ENCODE peak calls at places on chromosomes 3 and 15, in five cellular contexts. R is fibroblast of lung; Y is psoas muscle; H is dorsolateral prefrontal cortex; A is effector memory CD4-positive, alpha-beta T cell. E is an unnamed sample.

GRCh38 chr3:52934626-52935530 is 37.5 kb upstream of the STIMATE start:
- DNase-seq in A (peak; percentile 17), Y (peak; percentile 24), H (peak; percentile 51), R (peak; percentile 67), E (no peak)

GRCh38 chr15:57045741-57046382 is 127.4 kb downstream of the TCF12 start:
- DNase-seq in H (no peak), A (no peak), R (no peak), Y (no peak), E (no peak)

GRCh38 chr3:101638262-101638745 is 38.6 kb downstream of the ZBTB11 start:
- DNase-seq in A (no peak), R (no peak), H (no peak), Y (no peak), E (no peak)

GRCh38 chr15:77335298-77335697 is 84.6 kb downstream of the PEAK1 start:
- DNase-seq in Y (no peak), R (peak; percentile 11), A (no peak), H (no peak), E (no peak)

GRCh38 chr3:98553751-98554150 is 22.0 kb downstream of the GPR15 start:
- DNase-seq in H (no peak), R (no peak), A (no peak), Y (no peak), E (no peak)

GRCh38 chr15:99424978-99425665 is 140.7 kb upstream of the MEF2A start:
- DNase-seq in A (no peak), R (peak; percentile 90), Y (no peak), H (peak; percentile 37), E (no peak)

GRCh38 chr3:161560006-161560637 is 63.5 kb downstream of the OTOL1 start:
- DNase-seq in H (peak; percentile 57), A (no peak), R (peak; percentile 61), Y (no peak), E (peak; percentile 53)

GRCh38 chr3:10753964-10754363 is 62.1 kb upstream of the SLC6A11 start:
- DNase-seq in Y (peak; percentile 27), R (peak; percentile 24), A (no peak), H (no peak), E (no peak)

GRCh38 chr3:194736277-194736895 is 50.7 kb downstream of the FAM43A start:
- DNase-seq in H (no peak), R (no peak), A (no peak), Y (no peak), E (no peak)

GRCh38 chr3:179603831-179604230 is 607 bp downstream of the MRPL47 start:
- DNase-seq in R (no peak), H (no peak), A (no peak), Y (no peak), E (no peak)

GRCh38 chr3:24156466-24156865 is 211.4 kb downstream of the NR1D2 start:
- DNase-seq in R (no peak), Y (no peak), A (no peak), H (no peak), E (no peak)

GRCh38 chr15:32685576-32685975 is 32.2 kb upstream of the GREM1 start:
- DNase-seq in R (no peak), Y (no peak), A (no peak), H (no peak), E (no peak)

GRCh38 chr3:133833267-133833666 is 27.7 kb downstream of the SRPRB start:
- DNase-seq in Y (no peak), A (no peak), H (no peak), R (no peak), E (no peak)

GRCh38 chr15:84034831-84035753 is 200.5 kb upstream of the GOLGA6L4 start:
- DNase-seq in A (no peak), R (peak; percentile 71), H (no peak), Y (no peak), E (no peak)

GRCh38 chr15:28947241-28947674 is 61.5 kb downstream of the APBA2 start:
- DNase-seq in Y (no peak), R (no peak), H (no peak), A (no peak), E (no peak)

GRCh38 chr3:157606392-157607197 is 103.4 kb upstream of the VEPH1 start:
- DNase-seq in H (peak; percentile 66), Y (peak; percentile 40), A (peak; percentile 5), R (peak; percentile 68), E (peak; percentile 56)

GRCh38 chr3:69178838-69179739 is 56.7 kb upstream of the LMOD3 start:
- DNase-seq in H (no peak), R (no peak), A (no peak), Y (no peak), E (no peak)

GRCh38 chr3:46549989-46550388 is 16.1 kb downstream of the LRRC2 start:
- DNase-seq in H (no peak), R (no peak), Y (no peak), A (no peak), E (no peak)

GRCh38 chr15:33729648-33730047 is 238.6 kb upstream of the CHRM5 start:
- DNase-seq in A (no peak), H (no peak), Y (no peak), R (peak; percentile 22), E (no peak)

GRCh38 chr3:105293441-105293840 is 73.3 kb upstream of the ALCAM start:
- DNase-seq in H (no peak), Y (no peak), R (no peak), A (no peak), E (no peak)

GRCh38 chr3:4409415-4409814 is 57.7 kb downstream of the SUMF1 start:
- DNase-seq in Y (no peak), H (no peak), A (no peak), R (no peak), E (no peak)

GRCh38 chr3:10322355-10322715 is 1.4 kb upstream of the SEC13 start:
- DNase-seq in R (no peak), A (no peak), H (no peak), Y (no peak), E (no peak)

GRCh38 chr3:5607581-5607980 is 420.1 kb downstream of the EDEM1 start:
- DNase-seq in H (no peak), Y (no peak), A (no peak), R (no peak), E (no peak)

GRCh38 chr15:63974036-63974435 is 72.2 kb downstream of the DAPK2 start:
- DNase-seq in A (no peak), H (no peak), Y (no peak), R (no peak), E (no peak)

GRCh38 chr15:59160880-59161593 is 45.6 kb upstream of the LDHAL6B start:
- DNase-seq in H (peak; percentile 63), R (peak; percentile 44), A (peak; percentile 3), Y (no peak), E (no peak)

GRCh38 chr3:99614768-99615167 is 23.6 kb upstream of the COL8A1 start:
- DNase-seq in R (no peak), H (no peak), A (no peak), Y (no peak), E (no peak)

GRCh38 chr3:120561251-120562045 is 34.7 kb upstream of the NDUFB4 start:
- DNase-seq in A (peak; percentile 45), Y (peak; percentile 65), R (peak; percentile 77), H (peak; percentile 77), E (no peak)

GRCh38 chr15:70490838-70491155 is 272.6 kb downstream of the UACA start:
- DNase-seq in H (no peak), Y (no peak), A (no peak), R (no peak), E (no peak)
- H3K27ac ChIP-seq in H (no peak overlapping the region), Y (no peak overlapping the region), A (no peak overlapping the region), R (no peak overlapping the region), E (no peak overlapping the region)

DNA sequence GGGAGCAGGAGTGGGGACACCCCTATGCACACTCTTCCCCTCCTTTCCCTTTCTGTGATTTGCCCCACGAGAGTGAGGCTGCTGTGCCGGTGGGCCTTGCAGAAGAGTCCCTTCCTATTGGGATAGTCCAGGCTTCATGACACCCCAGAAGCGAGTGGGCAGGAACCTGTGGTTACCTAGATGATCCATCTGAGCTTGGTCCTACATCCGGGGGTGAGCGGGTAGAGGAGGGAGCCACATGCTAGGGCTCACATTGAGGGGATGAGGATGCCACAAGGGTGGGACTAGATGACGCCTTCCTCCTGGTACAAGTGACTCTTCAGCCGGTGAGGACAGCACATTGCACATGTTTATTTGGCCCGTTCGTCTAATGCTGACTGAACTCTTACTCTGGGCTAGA is 43.1 kb upstream of the ADPGK start:
- DNase-seq in R (no peak), A (no peak), H (no peak), Y (no peak), E (no peak)
- H3K27ac ChIP-seq in R (no peak overlapping the region), A (no peak overlapping the region), H (no peak overlapping the region), Y (peak overlapping the region; percentile 58), E (no peak overlapping the region)

GRCh38 chr3:128334086-128334650 is 132.5 kb downstream of the DNAJB8 start:
- DNase-seq in H (peak; percentile 32), R (no peak), Y (no peak), A (no peak), E (peak; percentile 33)
- H3K27ac ChIP-seq in H (no peak overlapping the region), R (no peak overlapping the region), Y (no peak overlapping the region), A (no peak overlapping the region), E (no peak overlapping the region)

GRCh38 chr3:172158741-172159140 is 119.4 kb downstream of the FNDC3B start:
- DNase-seq in A (no peak), R (no peak), H (no peak), Y (no peak), E (no peak)
- H3K27ac ChIP-seq in A (no peak overlapping the region), R (no peak overlapping the region), H (no peak overlapping the region), Y (no peak overlapping the region), E (peak overlapping the region; percentile 4)

DNA sequence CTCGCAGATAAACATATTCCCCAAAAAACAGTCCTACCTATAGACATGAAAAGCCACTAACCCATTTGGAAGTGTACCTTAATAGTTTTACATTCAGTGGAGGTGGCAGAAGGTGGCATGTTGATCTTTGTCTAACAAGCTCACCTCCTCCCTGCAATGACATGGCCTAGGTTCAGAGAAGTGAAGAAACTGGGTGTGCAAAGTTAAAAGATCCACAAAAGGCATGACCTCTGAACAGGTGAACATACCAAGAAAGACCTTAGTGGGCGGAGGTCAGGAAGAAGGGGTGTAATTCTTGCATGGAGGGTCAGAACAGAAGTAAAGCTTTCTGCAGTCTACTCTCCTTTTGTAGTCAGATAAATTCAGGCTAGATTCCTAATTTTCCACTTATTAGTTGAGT is 822 bp downstream of the MRPL3 start:
- DNase-seq in R (no peak), Y (no peak), A (no peak), H (no peak), E (no peak)
- H3K27ac ChIP-seq in R (peak overlapping the region; percentile 78), Y (peak overlapping the region; percentile 85), A (peak overlapping the region; percentile 68), H (no peak overlapping the region), E (no peak overlapping the region)

DNA sequence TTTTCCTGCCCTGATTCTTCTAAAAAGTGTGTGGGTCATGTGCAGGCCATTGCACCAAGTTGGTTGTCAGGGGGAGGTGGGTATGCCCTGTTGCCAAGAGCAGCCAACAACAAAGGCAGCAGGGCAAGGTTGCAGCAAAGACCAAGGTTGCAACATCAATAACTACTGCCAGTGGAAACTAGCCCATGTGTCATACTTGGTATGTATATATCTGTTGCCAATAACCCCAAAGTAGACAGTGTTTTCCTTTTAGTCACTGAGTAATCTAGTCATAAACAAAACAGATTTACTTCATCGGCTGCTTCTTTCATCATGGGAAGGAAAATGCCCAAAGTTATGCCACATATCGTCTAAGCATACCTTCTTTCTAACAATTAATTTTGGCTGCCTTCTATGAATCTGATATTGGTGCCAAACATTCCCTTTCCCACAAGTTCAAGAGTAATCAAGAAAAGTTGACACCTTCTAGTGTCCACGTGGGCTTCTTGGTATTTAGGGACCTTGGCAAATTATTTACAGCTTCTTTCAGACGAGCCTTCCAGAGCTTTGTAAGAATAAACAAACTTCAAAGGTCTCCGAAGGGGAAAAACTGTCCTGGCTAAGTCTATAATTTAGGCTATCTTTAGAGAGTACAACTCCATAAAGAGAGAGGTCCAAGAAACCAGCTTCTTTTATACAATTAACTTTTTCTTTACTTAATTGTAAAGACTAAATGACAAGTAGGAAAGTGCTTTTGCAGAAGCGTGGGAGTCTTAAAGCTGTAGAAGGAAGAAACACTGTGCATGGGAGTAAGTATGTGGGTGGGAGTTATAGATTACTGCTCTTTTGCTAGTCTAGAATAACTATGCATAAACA is 10.1 kb upstream of the MBNL1 start:
- DNase-seq in Y (peak; percentile 50), R (peak; percentile 98), A (peak; percentile 35), H (no peak), E (no peak)
- H3K27ac ChIP-seq in Y (peak overlapping the region; percentile 80), R (peak overlapping the region; percentile 26), A (peak overlapping the region; percentile 86), H (peak overlapping the region; percentile 62), E (peak overlapping the region; percentile 53)

E was measured in breast epithelium.